ENCODE peak calls at places on chromosomes 16 and 17, in six cellular contexts. One of them, this sample, is unnamed.

GRCh38 chr17:4497101-4497824 is 1.4 kb upstream of the SPNS2 start:
- DNase-seq in activated naive CD8-positive, alpha-beta T cell treated with anti-CD3 and anti-CD28 coated beads, Interleukin-2, amount 50 U/mL, for 24 hours: no peak
- DNase-seq in stimulated activated CD8-positive, alpha-beta memory T cell treated with anti-CD3 and anti-CD28 coated beads, Interleukin-12 subunit alpha, Interleukin-12 subunit beta, amount 100 ng/mL, for 1 hour: no peak
- DNase-seq in naive thymus-derived CD8-positive, alpha-beta T cell: no peak
- DNase-seq in amygdala: peak
- DNase-seq in omental fat pad: no peak
- DNase-seq in this sample: no peak

GRCh38 chr16:58196898-58197313 is 1.0 kb downstream of the CSNK2A2 start:
- DNase-seq in activated naive CD8-positive, alpha-beta T cell treated with anti-CD3 and anti-CD28 coated beads, Interleukin-2, amount 50 U/mL, for 24 hours: no peak
- DNase-seq in stimulated activated CD8-positive, alpha-beta memory T cell treated with anti-CD3 and anti-CD28 coated beads, Interleukin-12 subunit alpha, Interleukin-12 subunit beta, amount 100 ng/mL, for 1 hour: no peak
- DNase-seq in naive thymus-derived CD8-positive, alpha-beta T cell: no peak
- DNase-seq in amygdala: no peak
- DNase-seq in omental fat pad: no peak
- DNase-seq in this sample: no peak

GRCh38 chr16:12681653-12682052 is 122.0 kb downstream of the CPPED1 start:
- DNase-seq in activated naive CD8-positive, alpha-beta T cell treated with anti-CD3 and anti-CD28 coated beads, Interleukin-2, amount 50 U/mL, for 24 hours: no peak
- DNase-seq in stimulated activated CD8-positive, alpha-beta memory T cell treated with anti-CD3 and anti-CD28 coated beads, Interleukin-12 subunit alpha, Interleukin-12 subunit beta, amount 100 ng/mL, for 1 hour: no peak
- DNase-seq in naive thymus-derived CD8-positive, alpha-beta T cell: no peak
- DNase-seq in amygdala: no peak
- DNase-seq in omental fat pad: no peak
- DNase-seq in this sample: no peak

GRCh38 chr17:30244853-30245385 is 9.4 kb upstream of the SLC6A4 start:
- DNase-seq in activated naive CD8-positive, alpha-beta T cell treated with anti-CD3 and anti-CD28 coated beads, Interleukin-2, amount 50 U/mL, for 24 hours: no peak
- DNase-seq in stimulated activated CD8-positive, alpha-beta memory T cell treated with anti-CD3 and anti-CD28 coated beads, Interleukin-12 subunit alpha, Interleukin-12 subunit beta, amount 100 ng/mL, for 1 hour: no peak
- DNase-seq in naive thymus-derived CD8-positive, alpha-beta T cell: no peak
- DNase-seq in amygdala: no peak
- DNase-seq in omental fat pad: no peak
- DNase-seq in this sample: no peak

GRCh38 chr17:63702223-63702577 is 2.3 kb upstream of the LIMD2 start:
- DNase-seq in activated naive CD8-positive, alpha-beta T cell treated with anti-CD3 and anti-CD28 coated beads, Interleukin-2, amount 50 U/mL, for 24 hours: peak
- DNase-seq in stimulated activated CD8-positive, alpha-beta memory T cell treated with anti-CD3 and anti-CD28 coated beads, Interleukin-12 subunit alpha, Interleukin-12 subunit beta, amount 100 ng/mL, for 1 hour: no peak
- DNase-seq in naive thymus-derived CD8-positive, alpha-beta T cell: peak
- DNase-seq in amygdala: no peak
- DNase-seq in omental fat pad: no peak
- DNase-seq in this sample: peak

GRCh38 chr16:11163761-11164261 is 92.2 kb downstream of the SOCS1 start:
- DNase-seq in activated naive CD8-positive, alpha-beta T cell treated with anti-CD3 and anti-CD28 coated beads, Interleukin-2, amount 50 U/mL, for 24 hours: no peak
- DNase-seq in stimulated activated CD8-positive, alpha-beta memory T cell treated with anti-CD3 and anti-CD28 coated beads, Interleukin-12 subunit alpha, Interleukin-12 subunit beta, amount 100 ng/mL, for 1 hour: no peak
- DNase-seq in naive thymus-derived CD8-positive, alpha-beta T cell: no peak
- DNase-seq in amygdala: no peak
- DNase-seq in omental fat pad: no peak
- DNase-seq in this sample: no peak

GRCh38 chr16:84406006-84406963 is 37.9 kb downstream of the ATP2C2 start:
- DNase-seq in activated naive CD8-positive, alpha-beta T cell treated with anti-CD3 and anti-CD28 coated beads, Interleukin-2, amount 50 U/mL, for 24 hours: no peak
- DNase-seq in stimulated activated CD8-positive, alpha-beta memory T cell treated with anti-CD3 and anti-CD28 coated beads, Interleukin-12 subunit alpha, Interleukin-12 subunit beta, amount 100 ng/mL, for 1 hour: no peak
- DNase-seq in naive thymus-derived CD8-positive, alpha-beta T cell: no peak
- DNase-seq in amygdala: peak
- DNase-seq in omental fat pad: no peak
- DNase-seq in this sample: no peak

GRCh38 chr17:7173687-7174602 is 5.2 kb downstream of the ASGR1 start:
- DNase-seq in activated naive CD8-positive, alpha-beta T cell treated with anti-CD3 and anti-CD28 coated beads, Interleukin-2, amount 50 U/mL, for 24 hours: peak
- DNase-seq in stimulated activated CD8-positive, alpha-beta memory T cell treated with anti-CD3 and anti-CD28 coated beads, Interleukin-12 subunit alpha, Interleukin-12 subunit beta, amount 100 ng/mL, for 1 hour: peak
- DNase-seq in naive thymus-derived CD8-positive, alpha-beta T cell: peak
- DNase-seq in amygdala: no peak
- DNase-seq in omental fat pad: no peak
- DNase-seq in this sample: peak

GRCh38 chr17:37301288-37301687 is 74.5 kb upstream of the C17orf78 start:
- DNase-seq in activated naive CD8-positive, alpha-beta T cell treated with anti-CD3 and anti-CD28 coated beads, Interleukin-2, amount 50 U/mL, for 24 hours: no peak
- DNase-seq in stimulated activated CD8-positive, alpha-beta memory T cell treated with anti-CD3 and anti-CD28 coated beads, Interleukin-12 subunit alpha, Interleukin-12 subunit beta, amount 100 ng/mL, for 1 hour: no peak
- DNase-seq in naive thymus-derived CD8-positive, alpha-beta T cell: no peak
- DNase-seq in amygdala: peak
- DNase-seq in omental fat pad: no peak
- DNase-seq in this sample: no peak

GRCh38 chr16:87342978-87343752 is 26.0 kb upstream of the C16orf95 start:
- DNase-seq in activated naive CD8-positive, alpha-beta T cell treated with anti-CD3 and anti-CD28 coated beads, Interleukin-2, amount 50 U/mL, for 24 hours: no peak
- DNase-seq in stimulated activated CD8-positive, alpha-beta memory T cell treated with anti-CD3 and anti-CD28 coated beads, Interleukin-12 subunit alpha, Interleukin-12 subunit beta, amount 100 ng/mL, for 1 hour: no peak
- DNase-seq in naive thymus-derived CD8-positive, alpha-beta T cell: no peak
- DNase-seq in amygdala: no peak
- DNase-seq in omental fat pad: no peak
- DNase-seq in this sample: no peak

GRCh38 chr17:2202996-2203575 is 100.5 kb downstream of the SMG6 start:
- DNase-seq in activated naive CD8-positive, alpha-beta T cell treated with anti-CD3 and anti-CD28 coated beads, Interleukin-2, amount 50 U/mL, for 24 hours: no peak
- DNase-seq in stimulated activated CD8-positive, alpha-beta memory T cell treated with anti-CD3 and anti-CD28 coated beads, Interleukin-12 subunit alpha, Interleukin-12 subunit beta, amount 100 ng/mL, for 1 hour: no peak
- DNase-seq in naive thymus-derived CD8-positive, alpha-beta T cell: no peak
- DNase-seq in amygdala: no peak
- DNase-seq in omental fat pad: no peak
- DNase-seq in this sample: no peak

GRCh38 chr16:30004424-30004776 is 6.4 kb downstream of the DOC2A start:
- DNase-seq in activated naive CD8-positive, alpha-beta T cell treated with anti-CD3 and anti-CD28 coated beads, Interleukin-2, amount 50 U/mL, for 24 hours: no peak
- DNase-seq in stimulated activated CD8-positive, alpha-beta memory T cell treated with anti-CD3 and anti-CD28 coated beads, Interleukin-12 subunit alpha, Interleukin-12 subunit beta, amount 100 ng/mL, for 1 hour: no peak
- DNase-seq in naive thymus-derived CD8-positive, alpha-beta T cell: no peak
- DNase-seq in amygdala: no peak
- DNase-seq in omental fat pad: no peak
- DNase-seq in this sample: no peak

GRCh38 chr17:73172252-73172651 is 7.4 kb downstream of the SSTR2 start:
- DNase-seq in activated naive CD8-positive, alpha-beta T cell treated with anti-CD3 and anti-CD28 coated beads, Interleukin-2, amount 50 U/mL, for 24 hours: no peak
- DNase-seq in stimulated activated CD8-positive, alpha-beta memory T cell treated with anti-CD3 and anti-CD28 coated beads, Interleukin-12 subunit alpha, Interleukin-12 subunit beta, amount 100 ng/mL, for 1 hour: no peak
- DNase-seq in naive thymus-derived CD8-positive, alpha-beta T cell: no peak
- DNase-seq in amygdala: no peak
- DNase-seq in omental fat pad: no peak
- DNase-seq in this sample: no peak

GRCh38 chr17:57264250-57264649 is 7.9 kb downstream of the MSI2 start:
- DNase-seq in activated naive CD8-positive, alpha-beta T cell treated with anti-CD3 and anti-CD28 coated beads, Interleukin-2, amount 50 U/mL, for 24 hours: no peak
- DNase-seq in stimulated activated CD8-positive, alpha-beta memory T cell treated with anti-CD3 and anti-CD28 coated beads, Interleukin-12 subunit alpha, Interleukin-12 subunit beta, amount 100 ng/mL, for 1 hour: no peak
- DNase-seq in naive thymus-derived CD8-positive, alpha-beta T cell: no peak
- DNase-seq in amygdala: no peak
- DNase-seq in omental fat pad: no peak
- DNase-seq in this sample: no peak

GRCh38 chr16:4425378-4426020 is at the start of gene DNAJA3:
- DNase-seq in activated naive CD8-positive, alpha-beta T cell treated with anti-CD3 and anti-CD28 coated beads, Interleukin-2, amount 50 U/mL, for 24 hours: peak
- DNase-seq in stimulated activated CD8-positive, alpha-beta memory T cell treated with anti-CD3 and anti-CD28 coated beads, Interleukin-12 subunit alpha, Interleukin-12 subunit beta, amount 100 ng/mL, for 1 hour: peak
- DNase-seq in naive thymus-derived CD8-positive, alpha-beta T cell: peak
- DNase-seq in amygdala: peak
- DNase-seq in omental fat pad: peak
- DNase-seq in this sample: peak

GRCh38 chr17:47946929-47947397 is 5.6 kb downstream of the PNPO start:
- DNase-seq in activated naive CD8-positive, alpha-beta T cell treated with anti-CD3 and anti-CD28 coated beads, Interleukin-2, amount 50 U/mL, for 24 hours: peak
- DNase-seq in stimulated activated CD8-positive, alpha-beta memory T cell treated with anti-CD3 and anti-CD28 coated beads, Interleukin-12 subunit alpha, Interleukin-12 subunit beta, amount 100 ng/mL, for 1 hour: peak
- DNase-seq in naive thymus-derived CD8-positive, alpha-beta T cell: peak
- DNase-seq in amygdala: peak
- DNase-seq in omental fat pad: peak
- DNase-seq in this sample: peak

GRCh38 chr16:55323637-55324490 is at the start of gene IRX6:
- DNase-seq in activated naive CD8-positive, alpha-beta T cell treated with anti-CD3 and anti-CD28 coated beads, Interleukin-2, amount 50 U/mL, for 24 hours: no peak
- DNase-seq in stimulated activated CD8-positive, alpha-beta memory T cell treated with anti-CD3 and anti-CD28 coated beads, Interleukin-12 subunit alpha, Interleukin-12 subunit beta, amount 100 ng/mL, for 1 hour: no peak
- DNase-seq in naive thymus-derived CD8-positive, alpha-beta T cell: no peak
- DNase-seq in amygdala: no peak
- DNase-seq in omental fat pad: no peak
- DNase-seq in this sample: no peak

GRCh38 chr17:9004132-9004960 is 17.0 kb upstream of the NTN1 start:
- DNase-seq in activated naive CD8-positive, alpha-beta T cell treated with anti-CD3 and anti-CD28 coated beads, Interleukin-2, amount 50 U/mL, for 24 hours: no peak
- DNase-seq in stimulated activated CD8-positive, alpha-beta memory T cell treated with anti-CD3 and anti-CD28 coated beads, Interleukin-12 subunit alpha, Interleukin-12 subunit beta, amount 100 ng/mL, for 1 hour: no peak
- DNase-seq in naive thymus-derived CD8-positive, alpha-beta T cell: no peak
- DNase-seq in amygdala: no peak
- DNase-seq in omental fat pad: no peak
- DNase-seq in this sample: no peak

GRCh38 chr16:67919618-67920210 is 11.9 kb downstream of the CTRL start:
- DNase-seq in activated naive CD8-positive, alpha-beta T cell treated with anti-CD3 and anti-CD28 coated beads, Interleukin-2, amount 50 U/mL, for 24 hours: no peak
- DNase-seq in stimulated activated CD8-positive, alpha-beta memory T cell treated with anti-CD3 and anti-CD28 coated beads, Interleukin-12 subunit alpha, Interleukin-12 subunit beta, amount 100 ng/mL, for 1 hour: no peak
- DNase-seq in naive thymus-derived CD8-positive, alpha-beta T cell: no peak
- DNase-seq in amygdala: no peak
- DNase-seq in omental fat pad: no peak
- DNase-seq in this sample: no peak

GRCh38 chr17:37770631-37771518 is 26.0 kb upstream of the HNF1B start:
- DNase-seq in activated naive CD8-positive, alpha-beta T cell treated with anti-CD3 and anti-CD28 coated beads, Interleukin-2, amount 50 U/mL, for 24 hours: peak
- DNase-seq in stimulated activated CD8-positive, alpha-beta memory T cell treated with anti-CD3 and anti-CD28 coated beads, Interleukin-12 subunit alpha, Interleukin-12 subunit beta, amount 100 ng/mL, for 1 hour: no peak
- DNase-seq in naive thymus-derived CD8-positive, alpha-beta T cell: no peak
- DNase-seq in amygdala: peak
- DNase-seq in omental fat pad: no peak
- DNase-seq in this sample: peak

GRCh38 chr17:71703701-71704100 is 417.1 kb upstream of the SOX9 start:
- DNase-seq in activated naive CD8-positive, alpha-beta T cell treated with anti-CD3 and anti-CD28 coated beads, Interleukin-2, amount 50 U/mL, for 24 hours: no peak
- DNase-seq in stimulated activated CD8-positive, alpha-beta memory T cell treated with anti-CD3 and anti-CD28 coated beads, Interleukin-12 subunit alpha, Interleukin-12 subunit beta, amount 100 ng/mL, for 1 hour: no peak
- DNase-seq in naive thymus-derived CD8-positive, alpha-beta T cell: no peak
- DNase-seq in amygdala: no peak
- DNase-seq in omental fat pad: no peak
- DNase-seq in this sample: no peak

GRCh38 chr17:27332485-27333409 is 38.8 kb downstream of the WSB1 start:
- DNase-seq in activated naive CD8-positive, alpha-beta T cell treated with anti-CD3 and anti-CD28 coated beads, Interleukin-2, amount 50 U/mL, for 24 hours: peak
- DNase-seq in stimulated activated CD8-positive, alpha-beta memory T cell treated with anti-CD3 and anti-CD28 coated beads, Interleukin-12 subunit alpha, Interleukin-12 subunit beta, amount 100 ng/mL, for 1 hour: peak
- DNase-seq in naive thymus-derived CD8-positive, alpha-beta T cell: peak
- DNase-seq in amygdala: peak
- DNase-seq in omental fat pad: peak
- DNase-seq in this sample: peak

This sample was measured in mucosa of descending colon.